ENCODE peak calls at places on chromosomes 6 and 20, in four cellular contexts. L is K562, S is HepG2, P is WTC11. M is an unnamed sample.

GRCh38 chr20:47188540-47188939 is 168.0 kb downstream of the ZMYND8 start:
- DNase-seq in L (no peak), P (no peak), S (no peak), M (no peak)

GRCh38 chr20:7693761-7694160 is 246.5 kb downstream of the HAO1 start:
- DNase-seq in L (no peak), S (no peak), P (no peak), M (no peak)

GRCh38 chr6:158999154-158999668 is 791 bp downstream of the RSPH3 start:
- DNase-seq in P (no peak), S (no peak), L (no peak), M (no peak)

GRCh38 chr20:13883425-13883824 is 98.6 kb downstream of the NDUFAF5 start:
- DNase-seq in L (no peak), P (no peak), S (no peak), M (no peak)

GRCh38 chr6:152459245-152459644 is 177.9 kb downstream of the SYNE1 start:
- DNase-seq in P (no peak), L (no peak), S (no peak), M (no peak)

GRCh38 chr20:61640171-61640570 is 388.1 kb downstream of the CDH4 start:
- DNase-seq in S (no peak), P (no peak), L (no peak), M (no peak)

GRCh38 chr6:4017847-4018193 is 61.1 kb downstream of the FAM217A start:
- DNase-seq in S (peak; percentile 51), L (no peak), P (no peak), M (no peak)

GRCh38 chr6:36546958-36547645 is at the start of gene STK38:
- DNase-seq in S (peak; percentile 84), L (peak; percentile 100), P (peak; percentile 94), M (peak; percentile 71)

GRCh38 chr6:157905590-157906337 is 75.9 kb upstream of the SYNJ2 start:
- DNase-seq in P (peak; percentile 35), S (no peak), L (peak; percentile 17), M (no peak)

GRCh38 chr6:53325785-53326184 is 23.0 kb downstream of the ELOVL5 start:
- DNase-seq in S (no peak), P (no peak), L (no peak), M (no peak)

GRCh38 chr6:52904562-52905279 is 4.8 kb downstream of the GSTA3 start:
- DNase-seq in L (peak; percentile 30), P (peak; percentile 50), S (peak; percentile 34), M (no peak)

GRCh38 chr6:84027340-84028183 is 6.0 kb upstream of the MRAP2 start:
- DNase-seq in S (no peak), P (no peak), L (no peak), M (no peak)

GRCh38 chr20:16942702-16943101 is 194.5 kb downstream of the OTOR start:
- DNase-seq in S (peak; percentile 13), P (no peak), L (no peak), M (no peak)

GRCh38 chr6:63716169-63716568 is 80.6 kb downstream of the PHF3 start:
- DNase-seq in P (no peak), S (no peak), L (no peak), M (no peak)

GRCh38 chr6:43074847-43075741 is 1.0 kb upstream of the PTK7 start:
- DNase-seq in L (no peak), P (no peak), S (no peak), M (no peak)

GRCh38 chr6:31702421-31702818 is 704 bp downstream of the ABHD16A start:
- DNase-seq in P (no peak), S (no peak), L (peak; percentile 87), M (no peak)

GRCh38 chr20:48247961-48248360 is 462.7 kb upstream of the SULF2 start:
- DNase-seq in L (no peak), S (no peak), P (no peak), M (no peak)

GRCh38 chr6:47741807-47742206 is 40.0 kb upstream of the OPN5 start:
- DNase-seq in S (no peak), P (no peak), L (no peak), M (no peak)

GRCh38 chr20:35305682-35306556 is 13.7 kb upstream of the FAM83C start:
- DNase-seq in S (peak; percentile 92), P (no peak), L (peak; percentile 69), M (no peak)

GRCh38 chr6:2581611-2582010 is 169.1 kb downstream of the MYLK4 start:
- DNase-seq in P (no peak), L (no peak), S (no peak), M (no peak)

GRCh38 chr6:73121421-73121993 is 103.8 kb downstream of the KHDC1L start:
- DNase-seq in P (no peak), S (no peak), L (no peak), M (no peak)

GRCh38 chr6:56643379-56644089 is 845 bp upstream of the DST start:
- DNase-seq in P (no peak), S (no peak), L (no peak), M (no peak)

GRCh38 chr6:97215157-97215769 is 67.8 kb downstream of the MMS22L start:
- DNase-seq in L (peak; percentile 49), S (peak; percentile 26), P (peak; percentile 34), M (no peak)

GRCh38 chr20:59820204-59821041 is 113.0 kb downstream of the SYCP2 start:
- DNase-seq in P (no peak), S (no peak), L (no peak), M (no peak)

GRCh38 chr6:37840143-37840939 is 20.8 kb downstream of the ZFAND3 start:
- DNase-seq in L (no peak), S (no peak), P (no peak), M (no peak)

GRCh38 chr6:40383348-40384115 is 203.6 kb downstream of the LRFN2 start:
- DNase-seq in S (no peak), L (no peak), P (no peak), M (no peak)

GRCh38 chr6:449486-450419 is 58.2 kb downstream of the IRF4 start:
- DNase-seq in L (no peak), S (no peak), P (no peak), M (no peak)

GRCh38 chr6:161233986-161234620 is 39.8 kb downstream of the AGPAT4 start:
- DNase-seq in S (no peak), P (no peak), L (no peak), M (no peak)

GRCh38 chr20:38214871-38215788 is 45.4 kb downstream of the KIAA1755 start:
- DNase-seq in L (no peak), P (no peak), S (no peak), M (no peak)

GRCh38 chr6:111515259-111515658 is 32.2 kb upstream of the REV3L start:
- DNase-seq in P (no peak), L (no peak), S (no peak), M (no peak)

GRCh38 chr6:106477790-106478189 is 117.3 kb downstream of the CRYBG1 start:
- DNase-seq in L (no peak), P (no peak), S (no peak), M (no peak)

GRCh38 chr6:159467473-159468041 is 225.5 kb downstream of the SOD2 start:
- DNase-seq in S (no peak), L (no peak), P (no peak), M (peak; percentile 15)

GRCh38 chr20:8385247-8385646 is 253.2 kb downstream of the PLCB1 start:
- DNase-seq in L (no peak), P (peak; percentile 48), S (no peak), M (no peak)

GRCh38 chr20:38321959-38322598 is 18.1 kb downstream of the BPI start:
- DNase-seq in P (peak; percentile 35), S (peak; percentile 57), L (peak; percentile 49), M (no peak)

GRCh38 chr6:112015725-112016124 is 38.2 kb upstream of the CCN6 start:
- DNase-seq in S (no peak), P (no peak), L (no peak), M (no peak)

GRCh38 chr20:32231847-32232246 is 24.2 kb downstream of the POFUT1 start:
- DNase-seq in L (no peak), S (no peak), P (no peak), M (no peak)

GRCh38 chr20:57756921-57757320 is 47.1 kb upstream of the PMEPA1 start:
- DNase-seq in P (no peak), S (no peak), L (no peak), M (no peak)

GRCh38 chr6:168641455-168641854 is 200.5 kb downstream of the SMOC2 start:
- DNase-seq in L (no peak), P (no peak), S (no peak), M (no peak)

GRCh38 chr6:44472250-44472945 is 84.9 kb downstream of the CDC5L start:
- DNase-seq in L (peak; percentile 67), P (no peak), S (no peak), M (no peak)
- TF ChIP-seq CREM in L (no peak), P (no peak), S (no peak), M (no peak)

DNA sequence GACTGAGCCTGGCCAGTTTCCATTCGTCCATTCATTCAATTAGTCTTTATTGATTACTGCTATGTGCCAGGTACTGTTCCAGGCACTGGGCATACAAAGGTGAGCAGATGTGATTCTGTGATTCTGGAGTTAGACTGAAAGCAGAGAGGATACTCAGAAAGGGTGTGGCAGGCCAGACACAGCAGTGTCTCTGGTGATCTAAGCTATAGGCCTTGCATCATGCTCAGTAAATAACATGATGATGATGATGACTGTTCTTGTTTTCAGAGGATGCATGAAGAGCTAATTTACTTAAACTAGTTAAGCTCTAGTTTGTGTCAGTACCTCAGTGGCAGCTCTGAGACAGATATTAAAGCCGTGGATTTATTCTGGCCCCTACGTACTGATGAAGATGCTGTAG is 31.4 kb upstream of the FUCA2 start:
- DNase-seq in P (no peak), L (no peak), S (no peak), M (no peak)
- TF ChIP-seq CREM in P (no peak), L (no peak), S (no peak), M (no peak)

DNA sequence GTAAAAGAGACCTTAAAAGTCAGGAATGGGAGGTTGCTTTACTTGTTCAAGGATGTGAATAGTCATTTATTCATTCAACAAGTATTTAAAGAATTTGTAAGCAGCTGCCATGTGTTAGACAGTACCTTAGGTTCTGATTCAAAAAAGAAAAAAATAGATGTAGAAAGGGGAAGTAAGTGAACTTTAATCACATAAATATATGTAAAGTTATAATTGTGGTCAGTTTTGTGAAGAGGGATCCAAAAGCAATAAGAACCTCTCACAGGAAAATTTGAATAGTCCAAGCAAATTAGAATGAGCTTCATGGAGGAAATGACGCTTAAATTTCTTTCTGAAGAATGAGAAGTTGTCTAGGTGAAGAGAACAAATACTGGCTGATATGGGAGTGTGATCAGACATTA is 596.1 kb upstream of the CITED2 start:
- DNase-seq in P (no peak), S (no peak), L (no peak), M (no peak)
- TF ChIP-seq CREM in P (no peak), S (no peak), L (no peak), M (no peak)

GRCh38 chr6:33013608-33014007 is 4.2 kb upstream of the HLA-DOA start:
- DNase-seq in S (no peak), L (no peak), P (no peak), M (no peak)

GRCh38 chr6:33008944-33009861 is at the start of gene HLA-DOA:
- DNase-seq in P (peak; percentile 78), S (no peak), L (peak; percentile 57), M (peak; percentile 75)

GRCh38 chr6:33004940-33005339 is 4.5 kb downstream of the HLA-DOA start:
- DNase-seq in L (peak; percentile 2), S (no peak), P (no peak), M (no peak)

GRCh38 chr6:33010356-33010755 is 965 bp upstream of the HLA-DOA start:
- DNase-seq in S (no peak), L (no peak), P (no peak), M (no peak)

GRCh38 chr6:33007831-33008395 is 1.5 kb downstream of the HLA-DOA start:
- DNase-seq in S (no peak), P (no peak), L (no peak), M (no peak)
- TF ChIP-seq CREM in S (no peak), P (no peak), L (no peak), M (no peak)

GRCh38 chr6:163867518-163868292 is 453.2 kb downstream of the QKI start:
- DNase-seq in S (no peak), P (peak; percentile 33), L (no peak), M (no peak)
- TF ChIP-seq CREM in S (no peak), P (no peak), L (no peak), M (no peak)